ENCODE peak calls at places on chromosomes 2 and 18, in eight cellular contexts. Z is ovary; E is pancreas; A is astrocyte; V is RWPE1; L is CD4-positive, CD25-positive, alpha-beta regulatory T cell; J is fibroblast of lung; R is CD4-positive, alpha-beta T cell. F is an unnamed sample.

GRCh38 chr2:69387770-69388481 is 899 bp upstream of the GFPT1 start:
- DNase-seq in R (no peak), E (no peak), L (no peak), Z (no peak), J (peak), A (no peak), V (no peak), F (no peak)

GRCh38 chr2:140349695-140350094 is 1569.5 kb upstream of the NXPH2 start:
- DNase-seq in Z (no peak), R (no peak), E (no peak), V (no peak), A (no peak), J (peak), L (no peak), F (no peak)

GRCh38 chr2:43484323-43484930 is 111.4 kb downstream of the THADA start:
- DNase-seq in J (peak), A (peak), R (no peak), V (peak), E (no peak), L (peak), Z (no peak), F (no peak)

GRCh38 chr18:76442413-76443171 is 52.5 kb downstream of the ZNF516 start:
- DNase-seq in E (no peak), Z (peak), V (no peak), A (no peak), L (no peak), R (no peak), J (no peak), F (no peak)

GRCh38 chr2:98656800-98657199 is 48.4 kb downstream of the UNC50 start:
- DNase-seq in V (no peak), R (no peak), Z (no peak), E (no peak), J (no peak), L (peak), A (no peak), F (no peak)

GRCh38 chr2:9356336-9356735 is 67.0 kb downstream of the ITGB1BP1 start:
- DNase-seq in Z (no peak), J (no peak), V (no peak), A (no peak), L (no peak), E (no peak), R (no peak), F (no peak)

GRCh38 chr2:110903548-110903947 is 171.2 kb downstream of the ACOXL start:
- DNase-seq in L (no peak), Z (no peak), E (no peak), R (no peak), J (no peak), V (no peak), A (no peak), F (no peak)

GRCh38 chr2:44464437-44464836 is 102.7 kb downstream of the CAMKMT start:
- DNase-seq in A (no peak), J (no peak), R (no peak), Z (no peak), E (no peak), V (no peak), L (no peak), F (no peak)

GRCh38 chr2:19855528-19856431 is 46.0 kb downstream of the TTC32 start:
- DNase-seq in L (no peak), Z (no peak), J (no peak), A (peak), R (no peak), E (no peak), V (no peak), F (no peak)

GRCh38 chr2:241803387-241804325 is 5.3 kb upstream of the NEU4 start:
- DNase-seq in Z (peak), L (peak), V (peak), A (peak), J (peak), E (no peak), R (no peak), F (no peak)

GRCh38 chr18:40413160-40413559 is 1541.9 kb upstream of the PIK3C3 start:
- DNase-seq in A (peak), Z (no peak), J (peak), E (no peak), V (no peak), R (no peak), L (no peak), F (peak)

GRCh38 chr2:169452080-169452479 is 27.2 kb upstream of the BBS5 start:
- DNase-seq in A (peak), J (peak), Z (no peak), E (no peak), V (peak), R (no peak), L (peak), F (no peak)

GRCh38 chr2:46363535-46364170 is 66.4 kb downstream of the EPAS1 start:
- DNase-seq in R (no peak), A (peak), L (peak), Z (no peak), J (peak), V (no peak), E (no peak), F (no peak)

GRCh38 chr2:199195893-199196502 is 261.7 kb downstream of the SATB2 start:
- DNase-seq in E (no peak), J (no peak), A (no peak), R (no peak), V (no peak), Z (no peak), L (no peak), F (no peak)

GRCh38 chr2:227661019-227661726 is 5.4 kb upstream of the SCYGR5 start:
- DNase-seq in A (no peak), V (no peak), J (no peak), L (no peak), E (no peak), Z (no peak), R (no peak), F (no peak)

GRCh38 chr2:164644036-164644700 is 22.9 kb upstream of the GRB14 start:
- DNase-seq in E (no peak), V (no peak), Z (no peak), R (no peak), J (no peak), L (no peak), A (no peak), F (no peak)

GRCh38 chr18:31154186-31154585 is 8.5 kb downstream of the DSC1 start:
- DNase-seq in V (no peak), J (no peak), A (no peak), Z (no peak), E (no peak), L (no peak), R (no peak), F (no peak)

DNA sequence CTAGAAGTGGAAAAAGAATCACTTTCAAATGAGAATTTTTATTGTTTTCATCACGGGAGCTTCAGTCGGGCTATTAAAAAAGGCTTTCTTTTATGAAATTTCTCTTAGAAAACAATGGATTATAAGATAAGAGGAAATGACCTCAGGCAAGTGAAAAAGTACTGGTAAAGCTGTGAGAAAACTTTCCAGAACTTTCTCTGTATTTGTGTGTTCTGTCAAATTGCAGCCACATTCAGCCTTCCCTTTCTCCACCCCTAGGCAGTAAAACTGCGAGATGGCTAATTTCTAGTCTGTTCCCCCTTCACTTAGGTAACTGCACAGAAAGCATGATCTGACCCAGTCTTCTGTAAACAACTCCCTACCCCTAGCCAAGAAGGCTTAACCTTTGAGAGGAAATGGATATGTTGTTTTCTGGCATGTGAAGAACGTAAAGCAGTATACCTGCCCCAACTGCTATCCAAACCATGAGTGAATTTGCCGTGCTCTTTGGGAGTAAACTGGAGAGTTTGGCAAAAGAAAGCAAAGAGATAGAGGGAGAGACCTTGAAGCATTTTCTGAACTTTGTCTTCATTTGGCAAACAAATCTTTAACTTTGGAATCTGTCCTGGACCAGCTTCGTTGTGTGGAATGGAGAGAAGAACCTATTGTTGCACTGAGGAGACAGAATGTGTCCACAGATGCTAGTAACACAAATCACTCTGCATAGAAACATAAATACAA is 105.4 kb downstream of the ETAA1 start:
- DNase-seq in Z (no peak), E (no peak), A (no peak), L (no peak), R (no peak), V (no peak), J (no peak), F (no peak)
- H3K27ac ChIP-seq in Z (peak), E (no peak), A (peak), L (no peak), R (no peak), V (no peak), J (peak), F (no peak)

GRCh38 chr2:218698885-218699284 is 11.8 kb upstream of the TTLL4 start:
- DNase-seq in A (no peak), V (no peak), Z (no peak), E (no peak), J (no peak), R (no peak), L (no peak), F (no peak)
- H3K27ac ChIP-seq in A (no peak), V (peak), Z (no peak), E (no peak), J (no peak), R (no peak), L (no peak), F (no peak)

GRCh38 chr2:28399289-28399688 is 6.6 kb downstream of the FOSL2 start:
- DNase-seq in V (no peak), A (no peak), E (no peak), L (no peak), J (no peak), Z (no peak), R (no peak), F (no peak)
- H3K27ac ChIP-seq in V (peak), A (no peak), E (no peak), L (no peak), J (peak), Z (peak), R (no peak), F (no peak)

DNA sequence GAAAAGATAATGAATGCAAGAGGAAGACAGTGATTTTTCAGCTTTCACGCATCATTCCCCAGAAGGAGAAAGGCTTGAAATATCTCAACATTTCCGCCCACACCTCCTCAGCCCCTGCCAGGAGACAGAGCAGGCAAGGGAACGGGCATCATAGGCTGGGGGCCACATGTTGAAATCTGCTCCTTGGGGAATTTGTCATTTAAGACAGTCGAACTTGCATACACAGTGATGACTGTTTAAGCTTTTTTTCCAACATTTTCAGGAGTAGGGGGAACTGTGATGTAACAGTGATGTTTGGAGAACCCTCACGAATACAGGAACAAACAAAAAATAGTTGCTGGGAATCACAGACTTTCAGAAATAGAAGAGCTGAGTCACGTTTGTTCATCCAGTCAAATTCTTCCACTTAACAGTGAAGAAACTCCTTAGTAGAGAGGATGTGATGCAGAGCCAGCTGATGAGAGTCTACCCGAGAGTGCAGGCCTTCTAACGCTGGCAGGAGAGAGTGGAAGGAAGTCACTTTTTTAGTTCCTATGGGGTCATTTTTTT is 266.8 kb downstream of the ALPK2 start:
- DNase-seq in R (no peak), V (peak), J (peak), L (no peak), A (peak), Z (no peak), E (no peak), F (no peak)
- H3K27ac ChIP-seq in R (no peak), V (no peak), J (peak), L (no peak), A (peak), Z (peak), E (no peak), F (no peak)

GRCh38 chr2:1650474-1650872 is 93.8 kb downstream of the PXDN start:
- DNase-seq in L (no peak), Z (no peak), A (no peak), J (no peak), E (no peak), R (no peak), V (no peak), F (no peak)
- H3K27ac ChIP-seq in L (no peak), Z (no peak), A (no peak), J (no peak), E (no peak), R (no peak), V (peak), F (no peak)